ENCODE peak calls at places on chromosomes 12 and 14, in five cellular contexts. K is PC-9, M is heart left ventricle, C is right lobe of liver, Q is cardiac muscle cell. S is an unnamed sample. For H3K27me3, the result is how much of the 10 kb centered on the place peaks cover.

GRCh38 chr12:81644503-81644902 is 114.6 kb downstream of the PPFIA2 start:
- DNase-seq in K (no peak), M (no peak), C (no peak), Q (peak), S (no peak)

GRCh38 chr14:102772781-102773570 is 4.3 kb upstream of the TRAF3 start:
- DNase-seq in K (no peak), M (no peak), C (no peak), Q (peak), S (no peak)

GRCh38 chr12:6603095-6603567 is 4.0 kb downstream of the CHD4 start:
- DNase-seq in K (no peak), M (peak), C (no peak), Q (peak), S (peak)

GRCh38 chr12:44847888-44848770 is 28.0 kb downstream of the NELL2 start:
- DNase-seq in K (no peak), M (no peak), C (no peak), Q (no peak), S (peak)

GRCh38 chr12:113103756-113104450 is 31.7 kb downstream of the RASAL1 start:
- DNase-seq in K (no peak), M (no peak), C (no peak), Q (peak), S (peak)

GRCh38 chr14:24887623-24888304 is 162.2 kb downstream of the STXBP6 start:
- DNase-seq in K (no peak), M (no peak), C (no peak), Q (no peak), S (no peak)

GRCh38 chr12:46526231-46526630 is 153.7 kb upstream of the SLC38A2 start:
- DNase-seq in K (no peak), M (no peak), C (no peak), Q (no peak), S (no peak)

GRCh38 chr14:71324767-71325272 is 417.6 kb downstream of the PCNX1 start:
- DNase-seq in K (peak), M (no peak), C (no peak), Q (peak), S (no peak)

GRCh38 chr12:119008691-119009221 is 27.4 kb downstream of the SRRM4 start:
- DNase-seq in K (no peak), M (no peak), C (no peak), Q (peak), S (no peak)

GRCh38 chr14:92122351-92122677 is 545 bp downstream of the CPSF2 start:
- DNase-seq in K (no peak), M (peak), C (no peak), Q (peak), S (no peak)

GRCh38 chr12:56629459-56630179 is 507 bp downstream of the BAZ2A start:
- DNase-seq in K (no peak), M (peak), C (peak), Q (no peak), S (no peak)

GRCh38 chr12:40226652-40227051 is 1.9 kb downstream of the LRRK2 start:
- DNase-seq in K (no peak), M (peak), C (no peak), Q (no peak), S (no peak)

GRCh38 chr12:106065506-106065905 is 73.2 kb downstream of the NUAK1 start:
- DNase-seq in K (no peak), M (no peak), C (no peak), Q (no peak), S (no peak)

GRCh38 chr12:116136340-116136739 is 141.2 kb downstream of the MED13L start:
- DNase-seq in K (no peak), M (no peak), C (no peak), Q (no peak), S (no peak)

GRCh38 chr12:1830981-1831930 is 10.9 kb downstream of the LRTM2 start:
- DNase-seq in K (peak), M (peak), C (peak), Q (peak), S (no peak)

GRCh38 chr12:94892544-94893267 is 110.8 kb downstream of the NDUFA12 start:
- DNase-seq in K (no peak), M (no peak), C (no peak), Q (no peak), S (no peak)

GRCh38 chr14:24132061-24132685 is 1.7 kb downstream of the FITM1 start:
- DNase-seq in K (no peak), M (peak), C (peak), Q (no peak), S (peak)

GRCh38 chr14:71529855-71530254 is 402.4 kb upstream of the RGS6 start:
- DNase-seq in K (no peak), M (peak), C (no peak), Q (no peak), S (no peak)

GRCh38 chr14:44901696-44902095 is 60.1 kb downstream of the KLHL28 start:
- DNase-seq in K (no peak), M (no peak), C (no peak), Q (no peak), S (no peak)

GRCh38 chr12:89513544-89513943 is 11.1 kb downstream of the GALNT4 start:
- DNase-seq in K (no peak), M (no peak), C (no peak), Q (no peak), S (no peak)

GRCh38 chr12:123931686-123932321 is 40.8 kb downstream of the CCDC92 start:
- DNase-seq in K (no peak), M (no peak), C (no peak), Q (no peak), S (peak)

GRCh38 chr12:46549527-46550265 is 177.1 kb upstream of the SLC38A2 start:
- DNase-seq in K (peak), M (no peak), C (no peak), Q (no peak), S (no peak)

GRCh38 chr14:84760506-84760905 is 769.4 kb upstream of the FLRT2 start:
- DNase-seq in K (no peak), M (no peak), C (no peak), Q (no peak), S (no peak)

GRCh38 chr12:114686421-114687268 is 2.7 kb upstream of the TBX3 start:
- DNase-seq in K (no peak), M (no peak), C (no peak), Q (no peak), S (no peak)

GRCh38 chr12:91722072-91722471 is 423.6 kb downstream of the BTG1 start:
- DNase-seq in K (no peak), M (no peak), C (no peak), Q (no peak), S (no peak)

GRCh38 chr14:42806909-42807315 is 1200.2 kb downstream of the LRFN5 start:
- DNase-seq in K (no peak), M (no peak), C (no peak), Q (no peak), S (no peak)

GRCh38 chr12:130031571-130032189 is 127.9 kb upstream of the TMEM132D start:
- DNase-seq in K (peak), M (no peak), C (peak), Q (peak), S (peak)

GRCh38 chr12:15599266-15600037 is 189.7 kb downstream of the EPS8 start:
- DNase-seq in K (no peak), M (peak), C (no peak), Q (peak), S (no peak)

GRCh38 chr12:119505001-119505400 is 88.6 kb upstream of the TMEM233 start:
- DNase-seq in K (no peak), M (no peak), C (no peak), Q (no peak), S (no peak)

GRCh38 chr12:124883263-124883876 is 19.7 kb upstream of the SCARB1 start:
- DNase-seq in K (no peak), M (no peak), C (no peak), Q (no peak), S (no peak)

GRCh38 chr12:12614342-12614741 is 2.7 kb downstream of the CREBL2 start:
- DNase-seq in K (no peak), M (no peak), C (no peak), Q (no peak), S (no peak)

GRCh38 chr12:124477109-124477915 is 90.1 kb downstream of the NCOR2 start:
- DNase-seq in K (no peak), M (peak), C (no peak), Q (no peak), S (no peak)

GRCh38 chr14:35988550-35988949 is 162.4 kb downstream of the BRMS1L start:
- DNase-seq in K (no peak), M (no peak), C (no peak), Q (no peak), S (no peak)

GRCh38 chr14:35988972-35989690 is 163.0 kb downstream of the BRMS1L start:
- DNase-seq in K (peak), M (no peak), C (no peak), Q (no peak), S (no peak)

GRCh38 chr14:35986219-35986573 is 160.1 kb downstream of the BRMS1L start:
- DNase-seq in K (no peak), M (no peak), C (no peak), Q (no peak), S (no peak)

GRCh38 chr14:35987731-35988130 is 161.6 kb downstream of the BRMS1L start:
- DNase-seq in K (no peak), M (no peak), C (no peak), Q (no peak), S (no peak)

DNA sequence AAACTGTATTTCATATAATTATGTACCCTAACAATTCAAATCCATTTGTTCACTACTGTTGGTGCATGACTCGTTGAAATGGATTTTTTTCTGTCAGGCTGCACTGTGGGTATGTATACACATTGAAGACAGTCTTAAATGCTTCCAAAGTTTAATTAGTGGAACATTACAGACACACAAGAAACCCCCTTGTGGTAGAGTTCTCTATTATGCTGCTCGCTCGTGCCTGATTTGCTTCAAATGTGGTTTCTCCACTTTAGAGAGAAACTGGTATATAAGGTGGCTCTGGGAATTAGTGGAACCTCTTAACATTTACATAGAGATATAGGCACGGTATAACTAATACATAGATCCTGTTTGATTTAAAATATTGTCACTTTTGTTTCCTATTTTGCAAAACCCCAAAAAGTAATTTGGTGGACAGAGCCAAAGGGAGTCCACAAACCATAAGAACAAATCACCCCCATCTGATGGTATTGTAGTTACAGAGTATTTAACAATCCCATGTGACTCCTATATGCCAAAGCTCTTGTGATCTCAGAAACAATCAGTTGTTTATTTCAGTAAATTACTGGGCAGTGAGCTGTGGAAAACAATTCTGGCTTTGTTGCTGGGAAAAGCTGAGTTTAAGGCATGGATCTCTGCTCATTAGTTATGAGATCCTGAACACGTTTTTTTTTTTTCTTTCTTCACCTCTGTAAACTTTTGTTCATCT is 159.5 kb downstream of the BRMS1L start:
- DNase-seq in K (no peak), M (no peak), C (no peak), Q (peak), S (no peak)
- TF ChIP-seq CTCF in K (no peak), M (no peak), C (no peak), Q (no peak), S (no peak)

DNA sequence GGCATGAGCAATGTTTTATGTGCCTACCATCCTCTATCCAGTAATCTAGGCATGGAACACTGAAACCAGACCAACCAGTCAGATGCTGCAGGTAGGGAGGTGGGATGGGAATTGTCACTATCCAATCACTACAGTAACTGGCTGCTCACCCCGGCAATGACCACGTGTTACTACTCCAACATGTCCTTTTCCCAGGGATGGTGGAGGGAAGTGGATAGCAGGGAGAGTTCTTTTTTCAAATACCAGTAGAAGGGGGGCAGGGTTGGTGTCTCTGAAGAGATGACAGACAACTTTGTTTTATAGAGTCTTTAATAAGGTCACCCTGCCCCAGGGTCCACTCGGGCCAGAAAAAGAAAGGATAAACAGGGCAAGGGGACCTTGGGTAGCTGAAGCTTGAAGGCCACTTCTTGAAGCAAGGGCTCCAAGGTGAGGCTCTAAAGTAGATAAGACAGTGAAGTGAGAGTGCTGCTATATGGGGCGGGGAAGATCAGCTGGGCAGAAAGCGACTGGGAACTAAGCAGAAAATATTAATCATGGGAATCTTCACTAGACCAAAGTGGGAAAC is 14.7 kb upstream of the CDH24 start:
- DNase-seq in K (peak), M (no peak), C (no peak), Q (peak), S (no peak)
- H3K27ac ChIP-seq in K (peak), M (peak), C (peak), Q (peak), S (peak)

GRCh38 chr12:110661337-110661972 is 27.5 kb downstream of the HVCN1 start:
- DNase-seq in K (no peak), M (peak), C (peak), Q (no peak), S (peak)

GRCh38 chr12:110658242-110658641 is 30.7 kb downstream of the HVCN1 start:
- DNase-seq in K (no peak), M (no peak), C (no peak), Q (no peak), S (no peak)

GRCh38 chr12:110656071-110656655 is 32.8 kb downstream of the HVCN1 start:
- DNase-seq in K (no peak), M (no peak), C (no peak), Q (no peak), S (no peak)

GRCh38 chr12:110658882-110659281 is 30.0 kb downstream of the HVCN1 start:
- DNase-seq in K (no peak), M (no peak), C (no peak), Q (no peak), S (no peak)

DNA sequence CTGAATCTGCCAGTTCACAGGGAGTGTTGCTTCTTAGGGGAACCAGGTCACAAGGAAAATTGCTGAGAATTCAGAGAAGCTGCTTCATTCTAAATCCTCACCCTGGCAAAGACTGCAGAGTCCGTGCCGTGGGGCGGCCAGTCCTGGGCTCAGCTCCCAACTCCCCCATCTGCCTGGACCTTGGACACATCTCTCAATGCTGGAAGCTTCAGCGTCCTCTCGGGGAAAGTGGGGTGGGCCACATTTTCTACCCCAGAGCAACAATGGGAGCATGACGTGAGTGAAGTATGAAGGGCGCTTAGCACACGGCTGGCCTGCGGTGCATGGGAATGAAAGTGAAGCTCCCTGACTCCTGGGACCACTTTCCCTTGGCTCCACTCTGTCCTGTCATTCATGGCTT is 31.2 kb downstream of the HVCN1 start:
- DNase-seq in K (no peak), M (no peak), C (no peak), Q (no peak), S (no peak)
- H3K27me3 ChIP-seq in K (under half), M (under half), C (under half), Q (under half), S (under half)

GRCh38 chr14:69054030-69054429 is 74.9 kb upstream of the ACTN1 start:
- DNase-seq in K (no peak), M (peak), C (no peak), Q (no peak), S (no peak)

GRCh38 chr14:69059658-69060648 is 80.9 kb upstream of the ACTN1 start:
- DNase-seq in K (no peak), M (peak), C (no peak), Q (no peak), S (no peak)

GRCh38 chr14:69055973-69056372 is 76.9 kb upstream of the ACTN1 start:
- DNase-seq in K (no peak), M (no peak), C (no peak), Q (peak), S (no peak)

GRCh38 chr14:69055125-69055524 is 76.0 kb upstream of the ACTN1 start:
- DNase-seq in K (no peak), M (no peak), C (no peak), Q (no peak), S (no peak)

DNA sequence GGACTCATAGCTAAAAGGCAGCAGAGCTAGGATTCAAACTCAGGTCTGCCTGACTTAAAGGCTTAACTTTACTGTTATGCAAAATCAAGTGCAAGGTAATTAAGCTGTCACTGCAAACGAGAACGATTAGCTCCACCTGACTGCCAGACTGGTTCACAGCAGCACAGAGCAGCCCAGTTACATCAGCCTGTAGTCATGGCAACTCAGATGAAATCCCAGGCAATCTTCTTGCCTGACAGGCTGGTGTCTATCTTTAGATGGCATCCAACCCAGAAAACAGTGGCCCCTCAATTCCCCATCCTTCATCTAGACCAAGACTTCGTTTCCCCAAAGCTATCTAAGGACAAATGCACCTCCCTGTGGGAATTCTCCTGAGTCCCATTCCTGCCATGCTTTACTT is 77.3 kb upstream of the ACTN1 start:
- DNase-seq in K (no peak), M (no peak), C (no peak), Q (no peak), S (no peak)
- TF ChIP-seq CTCF in K (no peak), M (no peak), C (no peak), Q (no peak), S (no peak)

DNA sequence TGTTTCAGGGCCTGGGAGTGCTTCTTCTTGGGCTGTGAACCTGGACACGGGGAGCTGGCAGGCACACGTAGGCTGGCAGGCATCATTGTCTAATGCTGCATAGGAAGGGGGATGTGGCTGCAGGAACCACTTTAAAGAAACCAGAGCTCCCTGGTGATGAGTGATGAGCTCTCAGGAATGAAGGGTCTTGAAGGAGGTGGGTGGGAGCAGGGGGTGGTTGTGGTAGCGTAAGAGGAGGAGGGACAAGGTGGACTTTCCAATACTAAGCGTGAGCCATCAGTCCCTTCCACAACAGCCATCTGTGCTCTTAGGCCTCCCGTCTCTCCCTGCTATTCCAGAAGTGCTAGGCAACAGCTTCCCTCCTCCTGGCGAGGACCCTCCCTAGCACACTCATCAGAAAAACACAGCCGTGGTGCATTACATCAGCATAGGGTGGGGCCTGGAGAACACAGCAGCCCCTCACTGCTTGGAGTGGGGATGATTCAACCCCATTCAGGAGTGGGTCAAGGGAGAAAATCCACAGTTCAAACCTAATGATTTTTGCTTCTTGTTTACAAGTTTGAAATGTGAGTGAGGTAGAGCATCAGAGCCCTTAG is 356.2 kb upstream of the DDHD1 start:
- DNase-seq in K (no peak), M (peak), C (no peak), Q (peak), S (no peak)
- H3K27ac ChIP-seq in K (no peak), M (peak), C (no peak), Q (no peak), S (no peak)

GRCh38 chr12:53886996-53887395 is 51.6 kb upstream of the HOXC13 start:
- DNase-seq in K (no peak), M (no peak), C (no peak), Q (no peak), S (no peak)

GRCh38 chr12:53892760-53893159 is 45.9 kb upstream of the HOXC13 start:
- DNase-seq in K (no peak), M (no peak), C (no peak), Q (no peak), S (no peak)

GRCh38 chr12:53887881-53888280 is 50.8 kb upstream of the HOXC13 start:
- DNase-seq in K (no peak), M (no peak), C (no peak), Q (no peak), S (no peak)

DNA sequence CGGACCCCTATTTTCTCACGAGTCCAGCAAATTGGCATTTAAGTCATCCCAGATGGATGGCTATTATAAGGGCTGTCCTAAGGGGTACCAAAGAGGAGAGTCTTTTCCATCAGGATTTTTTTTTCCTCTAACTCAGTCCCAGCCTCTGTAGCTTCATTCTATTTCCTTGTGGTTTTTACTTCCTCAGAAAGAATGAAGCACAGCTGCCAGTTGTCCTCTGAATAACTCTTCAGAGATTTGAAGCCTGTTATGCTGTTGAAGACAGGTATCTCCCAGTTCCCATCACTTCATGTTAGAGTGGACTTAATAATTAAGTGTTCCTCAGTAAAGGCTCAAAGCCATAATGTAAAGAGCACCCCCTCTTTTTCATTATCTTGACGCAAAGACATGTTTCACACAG is 48.5 kb upstream of the HOXC13 start:
- DNase-seq in K (no peak), M (no peak), C (no peak), Q (no peak), S (no peak)
- H3K27me3 ChIP-seq in K (under half), M (under half), C (under half), Q (half or more), S (half or more)

S was measured in CD4-positive, alpha-beta T cell.